ENCODE peak calls at places on chromosomes 5 and 9, in six cellular contexts. X, D, C, T, P and M are unnamed samples.

GRCh38 chr5:135073771-135074345 is 39.8 kb upstream of the PITX1 start:
- DNase-seq in X (peak), D (no peak), C (no peak), T (no peak), P (no peak), M (no peak)

GRCh38 chr5:100647461-100648230 is 112.5 kb downstream of the FAM174A start:
- DNase-seq in X (peak), D (no peak), C (no peak), T (no peak), P (no peak), M (no peak)

GRCh38 chr9:115649991-115650472 is 503.6 kb upstream of the PAPPA start:
- DNase-seq in X (peak), D (no peak), C (no peak), T (no peak), P (no peak), M (no peak)

GRCh38 chr9:38388283-38389223 is 3.9 kb upstream of the ALDH1B1 start:
- DNase-seq in X (peak), D (no peak), C (no peak), T (no peak), P (no peak), M (no peak)

GRCh38 chr9:91939953-91940352 is 10.1 kb downstream of the ROR2 start:
- DNase-seq in X (no peak), D (no peak), C (no peak), T (no peak), P (no peak), M (no peak)

GRCh38 chr5:128905225-128906110 is 59.8 kb upstream of the SLC27A6 start:
- DNase-seq in X (peak), D (no peak), C (no peak), T (peak), P (peak), M (peak)

GRCh38 chr9:18791074-18791473 is 241.9 kb downstream of the SAXO1 start:
- DNase-seq in X (no peak), D (no peak), C (no peak), T (peak), P (peak), M (no peak)

GRCh38 chr5:150644496-150644895 is 4.0 kb downstream of the SYNPO start:
- DNase-seq in X (no peak), D (no peak), C (no peak), T (no peak), P (no peak), M (no peak)

GRCh38 chr5:184461-184860 is 6.8 kb upstream of the LRRC14B start:
- DNase-seq in X (no peak), D (no peak), C (no peak), T (no peak), P (no peak), M (no peak)

GRCh38 chr9:121837113-121838010 is 185.9 kb downstream of the DAB2IP start:
- DNase-seq in X (peak), D (no peak), C (no peak), T (no peak), P (no peak), M (no peak)

GRCh38 chr5:107458322-107458721 is 212.4 kb downstream of the EFNA5 start:
- DNase-seq in X (no peak), D (no peak), C (no peak), T (no peak), P (no peak), M (no peak)
- H3K4me3 ChIP-seq in X (no peak), D (no peak), C (no peak), T (no peak), P (no peak), M (no peak)

DNA sequence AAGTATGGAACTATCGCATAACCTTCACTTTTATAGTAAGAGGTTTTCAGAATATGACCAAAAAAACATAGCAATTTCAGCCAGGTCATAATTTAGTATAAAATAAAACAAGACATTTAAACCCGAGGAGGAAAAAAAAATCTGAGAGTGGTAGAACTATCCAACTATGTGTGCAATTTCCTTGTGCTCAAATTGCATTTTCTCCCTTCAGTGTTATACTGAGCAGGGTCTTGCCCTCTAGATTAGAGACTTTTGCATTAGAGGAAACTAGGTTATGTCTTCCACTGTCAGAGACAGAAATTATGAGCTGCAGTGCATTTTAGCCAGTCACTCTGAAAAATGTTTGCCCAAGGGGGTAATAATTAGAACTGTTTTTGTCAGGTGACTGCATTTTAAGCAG is 330.6 kb downstream of the NR2F1-AS1 start:
- DNase-seq in X (no peak), D (no peak), C (no peak), T (no peak), P (no peak), M (no peak)
- H3K27ac ChIP-seq in X (no peak), D (no peak), C (no peak), T (no peak), P (no peak), M (no peak)

GRCh38 chr9:124399323-124399962 is 15.8 kb downstream of the PSMB7 start:
- DNase-seq in X (peak), D (no peak), C (no peak), T (no peak), P (peak), M (no peak)
- H3K4me3 ChIP-seq in X (peak), D (no peak), C (no peak), T (no peak), P (no peak), M (no peak)

DNA sequence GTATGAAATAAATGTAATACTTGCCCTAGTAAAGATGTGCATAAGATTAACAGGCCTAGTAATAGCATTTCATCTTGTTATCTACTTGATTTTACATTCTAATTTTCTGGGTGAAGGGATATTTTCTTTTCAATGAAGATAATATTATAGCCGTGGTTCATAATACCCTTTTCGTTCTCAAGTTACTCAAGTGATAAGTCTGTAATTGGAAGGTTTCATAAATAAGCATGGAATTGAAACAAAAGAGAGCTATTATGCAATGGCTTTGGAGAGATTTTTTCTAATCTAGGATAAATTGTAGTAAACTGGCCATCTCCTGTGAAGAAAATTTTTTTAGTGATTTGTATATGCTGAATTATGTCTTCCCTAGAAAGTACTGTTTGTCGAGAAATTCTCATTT is 19.0 kb downstream of the NAA35 start:
- DNase-seq in X (no peak), D (no peak), C (no peak), T (no peak), P (no peak), M (no peak)
- H3K27ac ChIP-seq in X (no peak), D (no peak), C (no peak), T (no peak), P (no peak), M (no peak)

GRCh38 chr9:131394464-131395026 is 659 bp downstream of the PRRC2B start:
- DNase-seq in X (peak), D (peak), C (no peak), T (peak), P (no peak), M (peak)

GRCh38 chr9:131395745-131396479 is 2.0 kb downstream of the PRRC2B start:
- DNase-seq in X (peak), D (no peak), C (no peak), T (peak), P (no peak), M (no peak)

GRCh38 chr9:131391504-131391903 is 2.4 kb upstream of the PRRC2B start:
- DNase-seq in X (no peak), D (no peak), C (no peak), T (peak), P (no peak), M (no peak)

GRCh38 chr9:131395027-131395744 is 1.3 kb downstream of the PRRC2B start:
- DNase-seq in X (peak), D (peak), C (no peak), T (peak), P (no peak), M (peak)

DNA sequence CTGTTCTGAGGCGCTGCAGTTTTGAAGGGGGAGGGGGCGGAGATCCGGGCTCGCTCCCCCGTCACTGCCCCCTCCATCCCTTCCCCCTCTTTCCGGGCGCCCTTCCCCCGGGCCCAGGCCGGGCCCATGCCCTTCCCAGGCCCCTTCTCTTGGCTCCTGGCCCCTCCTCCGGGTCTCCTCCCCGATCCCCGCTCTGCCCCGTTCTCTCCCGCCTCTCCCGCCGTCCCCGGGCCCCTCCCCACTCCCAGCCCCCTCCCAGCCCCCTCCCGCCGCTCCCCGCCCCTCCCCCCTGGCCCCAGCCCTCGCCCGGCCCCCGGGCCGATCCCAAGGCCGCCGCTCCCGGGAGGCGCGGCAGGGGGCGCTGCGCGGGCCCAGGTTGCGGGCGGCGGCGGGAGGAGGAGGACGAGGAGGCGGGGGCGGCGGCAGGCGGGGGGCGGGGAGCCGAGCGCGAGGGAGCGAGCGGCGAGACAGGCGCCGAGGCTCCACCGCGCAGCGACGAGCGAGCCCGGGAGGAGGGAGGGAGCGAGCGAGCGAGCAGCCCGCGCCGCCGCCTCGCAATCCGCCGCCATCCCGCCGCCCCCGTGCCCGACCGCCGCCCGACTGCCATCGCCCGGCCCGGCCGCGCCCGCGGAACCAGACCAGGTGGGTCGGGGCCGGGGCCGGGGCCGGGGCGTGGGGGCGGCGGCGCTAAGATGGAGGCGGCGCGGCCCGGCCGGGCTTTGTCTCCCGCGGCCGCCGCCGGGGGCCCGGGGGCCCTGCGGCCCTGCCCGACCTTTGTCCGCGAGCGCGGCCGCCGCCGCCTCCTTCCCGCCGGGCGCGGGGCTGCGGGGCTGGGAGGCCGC is at the start of gene PRRC2B:
- DNase-seq in X (peak), D (peak), C (no peak), T (peak), P (peak), M (peak)
- H3K4me3 ChIP-seq in X (peak), D (peak), C (peak), T (peak), P (peak), M (peak)

GRCh38 chr9:114412057-114412683 is 24.4 kb upstream of the AKNA start:
- DNase-seq in X (no peak), D (no peak), C (no peak), T (no peak), P (no peak), M (no peak)

GRCh38 chr9:114409842-114410241 is 22.1 kb upstream of the AKNA start:
- DNase-seq in X (no peak), D (no peak), C (no peak), T (no peak), P (no peak), M (no peak)

GRCh38 chr9:114409103-114409780 is 21.5 kb upstream of the AKNA start:
- DNase-seq in X (peak), D (no peak), C (no peak), T (no peak), P (no peak), M (no peak)

GRCh38 chr9:114411452-114411851 is 23.7 kb upstream of the AKNA start:
- DNase-seq in X (no peak), D (no peak), C (no peak), T (no peak), P (no peak), M (no peak)

DNA sequence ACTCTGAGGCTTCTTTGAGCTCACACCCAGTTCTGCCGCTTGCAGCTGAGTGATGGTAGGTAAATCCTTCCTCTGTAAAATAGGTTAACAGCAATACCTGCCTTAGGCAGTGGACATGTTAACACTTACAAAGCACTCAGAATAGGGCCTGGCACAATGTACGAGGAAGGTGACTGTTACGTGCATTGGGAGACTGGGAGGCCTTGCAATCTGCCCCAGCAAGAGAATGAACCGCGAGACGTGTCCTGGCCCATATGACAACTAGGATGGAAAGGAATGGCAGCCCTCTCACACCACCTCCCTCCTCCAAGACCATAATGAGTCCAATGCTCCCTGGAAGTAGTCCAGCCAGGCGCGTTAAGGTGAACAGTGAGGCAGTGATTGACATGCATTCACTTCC is 23.1 kb upstream of the AKNA start:
- DNase-seq in X (no peak), D (no peak), C (no peak), T (no peak), P (no peak), M (no peak)
- H3K27ac ChIP-seq in X (no peak), D (no peak), C (no peak), T (no peak), P (no peak), M (no peak)

GRCh38 chr5:73437126-73438047 is 11.2 kb downstream of the FOXD1 start:
- DNase-seq in X (peak), D (no peak), C (no peak), T (peak), P (no peak), M (no peak)
- H3K4me3 ChIP-seq in X (peak), D (no peak), C (peak), T (peak), P (peak), M (peak)